ENCODE peak calls at places on chromosomes 12 and 14, in ten cellular contexts. J, M, T, F, Q, Z, S, X, C and D are unnamed samples.

GRCh38 chr12:124831590-124831989 is 32.1 kb downstream of the SCARB1 start:
- DNase-seq in Q (no peak), X (no peak), F (no peak), S (no peak), C (no peak), Z (no peak), M (no peak), J (no peak), T (no peak), D (no peak)

GRCh38 chr14:81273521-81273920 is 52.8 kb upstream of the GTF2A1 start:
- DNase-seq in M (no peak), F (no peak), J (no peak), Z (no peak), S (no peak), Q (no peak), C (no peak), X (no peak), T (no peak), D (no peak)

GRCh38 chr12:57479376-57480115 is at the start of gene ARHGAP9:
- DNase-seq in F (no peak), Z (no peak), C (no peak), J (no peak), M (no peak), T (no peak), Q (no peak), S (no peak), X (no peak), D (no peak)

GRCh38 chr12:50467441-50467840 is 37.3 kb upstream of the DIP2B start:
- DNase-seq in X (no peak), J (no peak), Q (no peak), F (no peak), S (no peak), M (no peak), T (no peak), Z (no peak), C (no peak), D (no peak)

GRCh38 chr12:56995930-56996496 is 10.3 kb downstream of the ZBTB39 start:
- DNase-seq in M (no peak), J (no peak), T (no peak), F (no peak), Z (no peak), X (no peak), Q (no peak), C (no peak), S (no peak), D (no peak)

GRCh38 chr14:24268225-24268624 is 3.2 kb downstream of the RABGGTA start:
- DNase-seq in Z (no peak), F (no peak), Q (no peak), J (no peak), C (no peak), X (no peak), T (no peak), M (no peak), S (no peak), D (no peak)

GRCh38 chr12:48105321-48105866 is 485 bp downstream of the SENP1 start:
- DNase-seq in Z (no peak), T (peak), J (peak), F (peak), X (no peak), M (no peak), Q (peak), S (no peak), C (no peak), D (no peak)

GRCh38 chr14:57729208-57730187 is 136.4 kb downstream of the SLC35F4 start:
- DNase-seq in T (no peak), C (no peak), F (no peak), Q (no peak), J (no peak), Z (no peak), X (no peak), S (no peak), M (no peak), D (no peak)

GRCh38 chr12:88393017-88393767 is 187.1 kb downstream of the KITLG start:
- DNase-seq in S (no peak), X (no peak), Q (peak), F (no peak), M (no peak), T (no peak), Z (no peak), J (no peak), C (peak), D (no peak)

GRCh38 chr12:63889236-63889635 is 44.7 kb downstream of the SRGAP1 start:
- DNase-seq in Z (no peak), F (no peak), M (no peak), S (no peak), C (peak), T (no peak), J (no peak), X (no peak), Q (no peak), D (no peak)

GRCh38 chr14:92729632-92730358 is 18.6 kb downstream of the LGMN start:
- DNase-seq in M (no peak), Z (no peak), J (no peak), C (peak), T (no peak), S (no peak), X (no peak), Q (no peak), F (no peak), D (no peak)

GRCh38 chr14:32531942-32532341 is 202.8 kb downstream of the AKAP6 start:
- DNase-seq in J (no peak), Z (no peak), T (no peak), X (no peak), M (no peak), Q (no peak), F (no peak), C (no peak), S (no peak), D (no peak)